ENCODE peak calls at places on chromosome 11, in seven cellular contexts. One of them, this sample, is unnamed.

GRCh38 chr11:43947815-43948214 is 5.4 kb downstream of the C11orf96 start:
- DNase-seq in HCT116: no peak
- DNase-seq in CD8-positive, alpha-beta T cell: no peak
- DNase-seq in mesendoderm: no peak
- DNase-seq in T-helper 9 cell: no peak
- DNase-seq in COR-L47: no peak
- DNase-seq in activated effector memory CD4-positive, alpha-beta T cell treated with anti-CD3 and anti-CD28 coated beads, Interleukin-2, amount 50 U/mL, for 16 hours: peak
- DNase-seq in this sample: peak

GRCh38 chr11:3091846-3092602 is 34.8 kb upstream of the CARS1 start:
- DNase-seq in CD8-positive, alpha-beta T cell: peak
- DNase-seq in T-helper 9 cell: peak
- DNase-seq in HCT116: peak
- DNase-seq in mesendoderm: peak
- DNase-seq in COR-L47: peak
- DNase-seq in activated effector memory CD4-positive, alpha-beta T cell treated with anti-CD3 and anti-CD28 coated beads, Interleukin-2, amount 50 U/mL, for 16 hours: peak
- DNase-seq in this sample: peak

GRCh38 chr11:76903325-76903724 is 42.6 kb downstream of the ACER3 start:
- DNase-seq in activated effector memory CD4-positive, alpha-beta T cell treated with anti-CD3 and anti-CD28 coated beads, Interleukin-2, amount 50 U/mL, for 16 hours: no peak
- DNase-seq in COR-L47: peak
- DNase-seq in HCT116: peak
- DNase-seq in T-helper 9 cell: no peak
- DNase-seq in CD8-positive, alpha-beta T cell: no peak
- DNase-seq in mesendoderm: peak
- DNase-seq in this sample: peak

GRCh38 chr11:123885570-123885969 is at the start of gene TMEM225:
- DNase-seq in CD8-positive, alpha-beta T cell: no peak
- DNase-seq in T-helper 9 cell: no peak
- DNase-seq in mesendoderm: no peak
- DNase-seq in activated effector memory CD4-positive, alpha-beta T cell treated with anti-CD3 and anti-CD28 coated beads, Interleukin-2, amount 50 U/mL, for 16 hours: no peak
- DNase-seq in HCT116: no peak
- DNase-seq in COR-L47: no peak
- DNase-seq in this sample: no peak

GRCh38 chr11:77046060-77046501 is 11.9 kb downstream of the B3GNT6 start:
- DNase-seq in HCT116: peak
- DNase-seq in CD8-positive, alpha-beta T cell: peak
- DNase-seq in activated effector memory CD4-positive, alpha-beta T cell treated with anti-CD3 and anti-CD28 coated beads, Interleukin-2, amount 50 U/mL, for 16 hours: peak
- DNase-seq in mesendoderm: peak
- DNase-seq in COR-L47: peak
- DNase-seq in T-helper 9 cell: peak
- DNase-seq in this sample: peak

GRCh38 chr11:75313457-75314272 is 37.8 kb downstream of the ARRB1 start:
- DNase-seq in activated effector memory CD4-positive, alpha-beta T cell treated with anti-CD3 and anti-CD28 coated beads, Interleukin-2, amount 50 U/mL, for 16 hours: no peak
- DNase-seq in CD8-positive, alpha-beta T cell: no peak
- DNase-seq in COR-L47: no peak
- DNase-seq in T-helper 9 cell: no peak
- DNase-seq in mesendoderm: peak
- DNase-seq in HCT116: no peak
- DNase-seq in this sample: peak

GRCh38 chr11:120244476-120244875 is 4.5 kb downstream of the POU2F3 start:
- DNase-seq in T-helper 9 cell: no peak
- DNase-seq in activated effector memory CD4-positive, alpha-beta T cell treated with anti-CD3 and anti-CD28 coated beads, Interleukin-2, amount 50 U/mL, for 16 hours: no peak
- DNase-seq in COR-L47: no peak
- DNase-seq in HCT116: no peak
- DNase-seq in mesendoderm: no peak
- DNase-seq in CD8-positive, alpha-beta T cell: no peak
- DNase-seq in this sample: no peak

GRCh38 chr11:81112718-81113117 is 1620.9 kb downstream of the FAM181B start:
- DNase-seq in COR-L47: no peak
- DNase-seq in CD8-positive, alpha-beta T cell: no peak
- DNase-seq in T-helper 9 cell: no peak
- DNase-seq in HCT116: no peak
- DNase-seq in activated effector memory CD4-positive, alpha-beta T cell treated with anti-CD3 and anti-CD28 coated beads, Interleukin-2, amount 50 U/mL, for 16 hours: no peak
- DNase-seq in mesendoderm: no peak
- DNase-seq in this sample: no peak

GRCh38 chr11:12126352-12127019 is 16.1 kb downstream of the MICAL2 start:
- DNase-seq in mesendoderm: no peak
- DNase-seq in CD8-positive, alpha-beta T cell: no peak
- DNase-seq in HCT116: no peak
- DNase-seq in COR-L47: no peak
- DNase-seq in T-helper 9 cell: no peak
- DNase-seq in activated effector memory CD4-positive, alpha-beta T cell treated with anti-CD3 and anti-CD28 coated beads, Interleukin-2, amount 50 U/mL, for 16 hours: no peak
- DNase-seq in this sample: peak

GRCh38 chr11:44208976-44209603 is 100.8 kb downstream of the ALX4 start:
- DNase-seq in HCT116: no peak
- DNase-seq in mesendoderm: no peak
- DNase-seq in T-helper 9 cell: no peak
- DNase-seq in activated effector memory CD4-positive, alpha-beta T cell treated with anti-CD3 and anti-CD28 coated beads, Interleukin-2, amount 50 U/mL, for 16 hours: no peak
- DNase-seq in CD8-positive, alpha-beta T cell: no peak
- DNase-seq in COR-L47: no peak
- DNase-seq in this sample: no peak

GRCh38 chr11:69371731-69372588 is 78.0 kb downstream of the MYEOV start:
- DNase-seq in COR-L47: no peak
- DNase-seq in CD8-positive, alpha-beta T cell: no peak
- DNase-seq in activated effector memory CD4-positive, alpha-beta T cell treated with anti-CD3 and anti-CD28 coated beads, Interleukin-2, amount 50 U/mL, for 16 hours: peak
- DNase-seq in T-helper 9 cell: no peak
- DNase-seq in HCT116: no peak
- DNase-seq in mesendoderm: no peak
- DNase-seq in this sample: peak